ENCODE peak calls at places on chromosome 14, in seven cellular contexts. U is K562, H is HepG2, E is gastrocnemius medialis, V is Peyer's patch, L is A549, W is HCT116. B is an unnamed sample.

GRCh38 chr14:23141706-23142467 is 22.8 kb upstream of the CEBPE start:
- DNase-seq in U (no peak), H (no peak), L (peak), V (no peak), W (no peak), E (peak), B (peak)

GRCh38 chr14:55180434-55180833 is 11.0 kb downstream of the DLGAP5 start:
- DNase-seq in W (no peak), V (no peak), E (no peak), L (no peak), U (no peak), H (no peak), B (no peak)

GRCh38 chr14:91046488-91047072 is 13.9 kb downstream of the RPS6KA5 start:
- DNase-seq in L (no peak), U (no peak), H (no peak), E (no peak), W (no peak), V (no peak), B (no peak)

GRCh38 chr14:90056821-90057220 is 5.0 kb upstream of the KCNK13 start:
- DNase-seq in L (no peak), H (no peak), U (no peak), E (no peak), W (no peak), V (no peak), B (no peak)

GRCh38 chr14:30710870-30711269 is 88.8 kb downstream of the SCFD1 start:
- DNase-seq in U (no peak), E (no peak), V (no peak), W (no peak), L (no peak), H (no peak), B (no peak)

GRCh38 chr14:74569387-74569786 is 42.6 kb downstream of the LTBP2 start:
- DNase-seq in E (no peak), U (no peak), L (no peak), W (no peak), V (no peak), H (no peak), B (peak)

GRCh38 chr14:40164083-40164482 is 731.9 kb upstream of the FBXO33 start:
- DNase-seq in W (no peak), E (no peak), H (no peak), V (no peak), U (no peak), L (no peak), B (no peak)

GRCh38 chr14:20613094-20614037 is 22.2 kb upstream of the RNASE12 start:
- DNase-seq in L (peak), V (peak), W (peak), H (peak), U (peak), E (peak), B (peak)

GRCh38 chr14:91119556-91120311 is 5.9 kb downstream of the DGLUCY start:
- DNase-seq in U (no peak), V (no peak), H (no peak), L (peak), E (peak), W (peak), B (no peak)

GRCh38 chr14:34461334-34462131 is 507 bp downstream of the SPTSSA start:
- DNase-seq in E (peak), W (peak), L (peak), V (peak), U (peak), H (peak), B (peak)

GRCh38 chr14:101814869-101815268 is 53.4 kb downstream of the PPP2R5C start:
- DNase-seq in L (no peak), U (no peak), E (no peak), H (no peak), W (no peak), V (no peak), B (no peak)

GRCh38 chr14:102646615-102647014 is 54.2 kb downstream of the RCOR1 start:
- DNase-seq in E (no peak), V (no peak), W (no peak), H (no peak), U (no peak), L (no peak), B (no peak)

DNA sequence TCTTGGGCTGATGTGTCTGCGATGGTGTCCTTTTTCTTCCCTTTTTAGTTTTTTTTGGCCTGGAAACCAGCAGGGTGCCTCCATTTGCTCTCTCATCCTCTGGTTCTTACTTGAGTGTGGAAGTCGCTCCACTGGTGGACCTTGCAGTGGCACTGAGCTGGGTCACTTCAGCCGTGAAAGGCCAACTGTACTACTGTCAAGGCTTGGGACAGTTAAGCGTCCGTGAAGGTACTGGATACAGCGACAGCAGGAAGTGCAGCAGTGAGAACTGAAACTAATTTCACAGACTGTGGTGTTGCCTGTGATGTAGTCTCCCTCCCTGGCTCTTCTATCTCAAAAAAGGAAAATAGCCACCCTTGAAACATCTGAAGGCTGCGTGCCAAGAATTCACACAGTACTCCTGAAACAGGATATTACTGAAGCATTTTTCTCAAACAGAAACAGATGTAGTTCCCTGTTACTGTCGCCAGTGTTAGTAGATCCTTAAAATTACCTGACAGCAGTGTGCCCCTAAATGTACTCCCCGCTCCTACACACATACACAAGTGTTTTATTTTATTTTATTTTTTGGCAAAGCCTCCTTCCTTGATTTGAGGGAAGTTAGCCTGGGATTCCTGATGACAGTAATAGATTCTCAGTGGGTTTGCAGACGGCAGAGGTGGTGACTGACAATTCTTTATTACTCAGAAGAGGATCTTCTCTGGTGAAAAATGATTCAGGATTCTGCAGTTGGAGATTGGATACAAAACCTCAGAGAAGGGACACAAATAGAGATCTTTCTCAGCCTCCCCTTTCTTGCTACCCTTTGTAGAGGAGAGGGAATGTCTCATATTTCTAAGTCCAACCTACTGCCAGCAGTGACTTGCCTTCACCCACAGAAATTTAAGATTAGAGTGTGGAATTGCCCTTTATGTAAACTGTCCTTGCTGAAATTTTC is 4.3 kb downstream of the SUSD6 start:
- DNase-seq in L (no peak), V (peak), E (peak), W (no peak), H (no peak), U (no peak), B (peak)
- TF ChIP-seq POLR2A in L (no peak), V (no peak), E (peak), W (no peak), H (no peak), U (no peak), B (no peak)

DNA sequence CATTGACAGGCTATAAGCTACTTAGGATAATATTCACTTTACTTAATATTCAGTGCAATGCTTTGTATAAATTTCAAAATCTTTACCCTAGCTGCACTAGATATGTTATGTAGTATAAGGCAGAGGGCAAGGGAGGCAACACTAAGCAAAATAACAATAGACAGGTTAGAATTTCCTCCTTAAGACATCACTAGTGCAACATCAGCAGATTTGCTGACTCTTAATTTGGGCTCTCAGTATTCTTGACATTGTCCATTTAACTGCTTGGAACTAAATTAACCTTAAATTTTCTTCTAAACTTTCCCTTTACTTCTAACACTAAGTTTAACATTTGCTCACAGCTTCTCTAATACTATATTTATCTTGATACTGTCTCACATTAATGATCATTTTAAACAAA is 273.9 kb downstream of the DIO2 start:
- DNase-seq in V (no peak), L (no peak), H (no peak), E (no peak), W (no peak), U (no peak), B (no peak)
- H3K27ac ChIP-seq in V (no peak), L (no peak), H (no peak), E (no peak), W (no peak), U (no peak), B (no peak)

GRCh38 chr14:105489607-105490317 is 1.3 kb upstream of the TEDC1 start:
- DNase-seq in W (peak), E (peak), L (peak), H (peak), U (peak), V (peak), B (peak)
- TF ChIP-seq POLR2A in W (peak), E (no peak), L (peak), H (no peak), U (peak), V (peak), B (peak)

GRCh38 chr14:59215353-59215752 is 26.9 kb downstream of the DAAM1 start:
- DNase-seq in L (no peak), E (peak), V (no peak), H (peak), U (no peak), W (no peak), B (peak)
- H3K27ac ChIP-seq in L (no peak), E (peak), V (no peak), H (peak), U (no peak), W (no peak), B (no peak)

GRCh38 chr14:60734465-60735242 is at the start of gene MNAT1:
- DNase-seq in V (peak), W (peak), E (peak), L (peak), H (peak), U (peak), B (peak)
- TF ChIP-seq POLR2A in V (no peak), W (peak), E (peak), L (peak), H (peak), U (peak), B (peak)

B was measured in ovary.